ENCODE peak calls at places on chromosomes 12 and 14, in four cellular contexts. T is AG10803, N is tibial nerve, V is MCF 10A. B is an unnamed sample.

GRCh38 chr12:12683298-12683697 is 12.7 kb downstream of the GPR19 start:
- DNase-seq in T (no peak), N (no peak), V (no peak), B (no peak)

GRCh38 chr14:36981832-36982528 is 190.4 kb downstream of the SLC25A21 start:
- DNase-seq in T (peak), N (no peak), V (peak), B (no peak)

GRCh38 chr14:72839753-72840390 is 54.0 kb downstream of the DPF3 start:
- DNase-seq in T (no peak), N (no peak), V (no peak), B (no peak)

GRCh38 chr12:5965950-5966383 is 20.9 kb upstream of the ANO2 start:
- DNase-seq in T (peak), N (peak), V (peak), B (no peak)

GRCh38 chr14:24065408-24065807 is 6.0 kb upstream of the CPNE6 start:
- DNase-seq in T (no peak), N (no peak), V (no peak), B (no peak)

GRCh38 chr12:34393086-34393820 is 371.0 kb downstream of the ALG10 start:
- DNase-seq in T (no peak), N (no peak), V (no peak), B (no peak)

GRCh38 chr14:25537846-25538455 is 488.0 kb upstream of the STXBP6 start:
- DNase-seq in T (no peak), N (no peak), V (no peak), B (no peak)

GRCh38 chr12:46153267-46153872 is 115.5 kb downstream of the SLC38A1 start:
- DNase-seq in T (peak), N (no peak), V (peak), B (no peak)

GRCh38 chr14:55052259-55052930 is 948 bp downstream of the MAPK1IP1L start:
- DNase-seq in T (peak), N (no peak), V (no peak), B (no peak)

GRCh38 chr12:53173085-53173715 is 7.3 kb upstream of the ZNF740 start:
- DNase-seq in T (peak), N (no peak), V (no peak), B (no peak)

GRCh38 chr12:115597157-115597712 is 680.3 kb downstream of the MED13L start:
- DNase-seq in T (peak), N (no peak), V (peak), B (no peak)

GRCh38 chr12:68336754-68337343 is 4.7 kb upstream of the MDM1 start:
- DNase-seq in T (no peak), N (no peak), V (peak), B (no peak)

GRCh38 chr12:8648598-8649205 is 13.9 kb downstream of the MFAP5 start:
- DNase-seq in T (no peak), N (no peak), V (no peak), B (no peak)

GRCh38 chr12:132514216-132514820 is 24.4 kb downstream of the FBRSL1 start:
- DNase-seq in T (no peak), N (no peak), V (no peak), B (no peak)

GRCh38 chr12:104672501-104673265 is 215.9 kb downstream of the CHST11 start:
- DNase-seq in T (peak), N (no peak), V (peak), B (no peak)

GRCh38 chr14:23432946-23433345 is 2.5 kb downstream of the MYH7 start:
- DNase-seq in T (no peak), N (no peak), V (no peak), B (no peak)

GRCh38 chr14:36227344-36227743 is 50.8 kb upstream of the PTCSC3 start:
- DNase-seq in T (no peak), N (no peak), V (no peak), B (no peak)

GRCh38 chr12:64528616-64529015 is 76.7 kb downstream of the TBK1 start:
- DNase-seq in T (no peak), N (no peak), V (no peak), B (no peak)

DNA sequence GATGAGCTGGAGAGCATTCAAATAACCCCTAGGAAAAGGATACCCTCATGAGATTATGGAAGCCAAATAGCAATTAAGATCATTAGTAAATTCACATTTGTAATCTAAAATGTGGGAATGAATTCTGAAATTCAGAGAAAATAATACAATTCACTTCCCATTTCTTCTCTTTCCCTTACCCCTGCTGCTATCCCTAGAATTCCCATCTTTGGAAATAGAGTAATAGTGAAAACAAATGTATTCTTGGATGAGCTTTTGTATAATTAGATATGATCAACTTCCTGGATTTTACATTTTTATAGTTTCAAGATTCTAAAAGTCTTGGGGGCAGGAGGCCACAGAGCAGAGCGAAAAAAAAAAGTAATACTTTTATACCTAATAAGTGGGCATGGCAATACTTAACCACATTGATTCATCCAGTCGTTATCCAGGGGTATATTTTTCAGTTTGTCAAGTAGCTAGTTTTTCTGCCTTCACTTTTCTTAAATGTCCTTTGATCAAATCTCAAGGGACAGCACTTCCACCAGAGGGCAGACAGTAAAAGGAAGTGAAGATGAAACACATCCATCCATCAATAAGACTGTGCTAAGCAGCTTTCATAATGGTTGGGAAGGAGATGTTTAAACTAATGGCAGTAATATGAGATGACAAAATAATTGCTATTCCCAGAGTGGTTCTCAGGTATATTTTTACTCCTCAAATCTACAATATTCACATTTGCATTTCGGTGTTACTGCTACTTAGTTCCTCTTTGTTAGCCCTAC is 401.3 kb downstream of the DIO2 start:
- DNase-seq in T (no peak), N (no peak), V (peak), B (no peak)
- TF ChIP-seq CTCF in T (no peak), N (no peak), V (peak), B (no peak)

DNA sequence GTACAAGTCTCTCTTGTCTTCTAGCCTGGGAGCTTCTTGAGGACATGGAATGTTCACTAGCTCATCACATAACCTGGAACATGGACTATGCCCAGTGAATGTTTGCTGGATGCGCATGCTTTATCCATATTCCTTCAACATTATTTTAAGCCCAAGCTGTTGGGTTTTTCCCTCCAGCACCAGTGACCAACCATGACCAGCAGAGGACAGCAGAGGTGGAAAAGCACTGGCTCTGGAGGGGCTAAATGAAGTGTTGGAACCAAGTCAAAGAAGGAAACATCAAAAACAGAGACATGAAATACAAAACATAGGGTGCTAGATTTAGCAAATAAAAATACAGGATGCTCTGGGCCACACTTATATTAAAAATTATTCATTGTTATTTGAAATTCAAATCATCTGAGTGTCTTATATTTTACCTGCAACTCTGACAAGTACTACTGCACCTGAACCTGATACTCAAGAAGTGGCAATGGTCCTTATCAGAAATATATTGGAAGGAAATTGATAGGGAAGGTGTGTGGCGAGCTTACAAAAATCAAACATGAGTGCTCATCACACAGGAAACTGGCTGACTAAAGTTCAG is 23.1 kb upstream of the HELB start:
- DNase-seq in T (no peak), N (no peak), V (peak), B (no peak)
- TF ChIP-seq CTCF in T (peak), N (peak), V (peak), B (no peak)

GRCh38 chr12:122752464-122753212 is at the start of gene DENR:
- DNase-seq in T (peak), N (peak), V (peak), B (peak)

GRCh38 chr12:122747224-122748175 is 5.1 kb upstream of the DENR start:
- DNase-seq in T (no peak), N (no peak), V (no peak), B (no peak)

GRCh38 chr12:122753213-122753571 is 568 bp downstream of the DENR start:
- DNase-seq in T (no peak), N (no peak), V (no peak), B (no peak)

GRCh38 chr12:122754790-122755189 is 2.2 kb downstream of the DENR start:
- DNase-seq in T (no peak), N (no peak), V (no peak), B (no peak)

GRCh38 chr12:122749569-122750332 is 2.9 kb upstream of the DENR start:
- DNase-seq in T (no peak), N (no peak), V (no peak), B (no peak)
- TF ChIP-seq CTCF in T (no peak), N (no peak), V (no peak), B (no peak)

DNA sequence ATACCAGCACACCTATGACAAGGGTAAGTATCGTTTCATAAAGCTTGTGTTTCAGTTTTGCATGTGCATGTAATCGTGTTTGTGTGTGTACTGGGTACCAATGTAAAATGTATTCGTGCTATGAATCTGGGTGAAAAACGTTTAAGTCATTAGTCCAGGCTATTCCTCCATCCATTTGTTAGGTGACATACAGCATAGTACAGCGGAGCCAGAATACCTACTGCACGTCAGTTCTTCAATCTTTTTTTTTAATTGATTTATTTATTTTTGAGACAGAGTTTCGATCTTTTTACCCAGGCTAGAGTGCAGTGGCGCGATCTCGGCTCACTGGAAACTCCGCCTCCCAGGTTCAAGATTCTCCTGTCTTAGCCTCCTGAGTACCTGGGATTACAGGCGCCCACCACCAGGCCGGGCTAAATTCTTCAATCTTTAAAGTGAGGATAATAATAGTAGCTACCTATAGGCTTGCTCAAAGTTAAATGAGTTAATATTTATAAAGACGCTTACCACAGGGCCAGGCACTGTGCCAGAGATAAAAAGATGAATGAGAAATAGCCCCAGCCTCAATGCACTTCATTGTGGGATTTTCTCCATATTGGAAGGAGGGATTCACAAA is 647 bp upstream of the RPS26 start:
- DNase-seq in T (no peak), N (no peak), V (no peak), B (no peak)
- TF ChIP-seq CTCF in T (no peak), N (no peak), V (no peak), B (no peak)

GRCh38 chr12:26188132-26188531 is 7.2 kb upstream of the SSPN start:
- DNase-seq in T (peak), N (no peak), V (peak), B (no peak)

GRCh38 chr12:26188641-26189040 is 6.7 kb upstream of the SSPN start:
- DNase-seq in T (peak), N (no peak), V (no peak), B (no peak)

GRCh38 chr12:26185532-26186320 is 9.6 kb upstream of the SSPN start:
- DNase-seq in T (no peak), N (no peak), V (peak), B (no peak)

GRCh38 chr12:26187014-26187413 is 8.4 kb upstream of the SSPN start:
- DNase-seq in T (no peak), N (no peak), V (peak), B (no peak)

DNA sequence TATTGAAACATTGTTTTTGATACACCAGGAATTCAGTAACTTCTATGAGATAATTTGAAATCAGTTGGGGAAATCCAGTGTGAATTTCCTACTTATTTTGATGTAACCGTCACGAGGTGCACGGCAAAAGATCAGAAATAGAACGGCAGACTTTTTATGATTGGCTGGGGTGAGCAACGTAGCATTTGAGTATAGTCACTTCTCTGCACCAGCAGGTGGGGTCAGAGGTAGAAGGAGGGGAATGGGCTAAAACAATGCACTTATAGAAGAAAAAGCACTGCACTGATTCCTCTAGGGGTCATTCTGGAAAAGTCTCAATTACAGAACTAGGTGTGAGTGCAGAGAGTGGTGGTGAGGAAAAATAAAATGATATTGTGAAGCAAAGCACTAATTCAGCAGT is 7.9 kb upstream of the SSPN start:
- DNase-seq in T (no peak), N (no peak), V (no peak), B (no peak)
- TF ChIP-seq CTCF in T (no peak), N (no peak), V (no peak), B (no peak)

B was measured in omental fat pad.